ENCODE peak calls at places on chromosome 6, in seven cellular contexts. J, I, C, A, U, Y and M are unnamed samples.

GRCh38 chr6:119350202-119351004 is 842 bp upstream of the MAN1A1 start:
- DNase-seq in C (peak), Y (peak), J (peak), U (peak), A (peak), I (no peak), M (peak)

GRCh38 chr6:21808045-21808470 is 214.5 kb downstream of the SOX4 start:
- DNase-seq in C (peak), U (no peak), I (no peak), Y (no peak), J (peak), A (no peak), M (peak)

GRCh38 chr6:163759542-163759941 is 345.0 kb downstream of the QKI start:
- DNase-seq in I (peak), A (no peak), U (no peak), J (no peak), Y (no peak), C (no peak), M (no peak)

GRCh38 chr6:101433141-101433540 is 39.6 kb downstream of the GRIK2 start:
- DNase-seq in J (no peak), A (no peak), C (no peak), Y (no peak), I (no peak), U (no peak), M (no peak)

GRCh38 chr6:131400054-131400781 is 172.8 kb upstream of the ARG1 start:
- DNase-seq in C (peak), Y (peak), A (no peak), J (peak), I (peak), U (no peak), M (peak)

GRCh38 chr6:154070041-154070440 is 31.0 kb downstream of the OPRM1 start:
- DNase-seq in C (no peak), I (no peak), A (no peak), J (no peak), U (no peak), Y (no peak), M (no peak)

GRCh38 chr6:116248577-116248976 is 5.3 kb downstream of the TSPYL4 start:
- DNase-seq in C (no peak), J (no peak), A (no peak), I (no peak), Y (no peak), U (no peak), M (no peak)

GRCh38 chr6:160461641-160462040 is 113.5 kb downstream of the SLC22A3 start:
- DNase-seq in I (no peak), C (no peak), U (no peak), J (peak), A (no peak), Y (no peak), M (no peak)

GRCh38 chr6:68575765-68576439 is 59.2 kb upstream of the ADGRB3 start:
- DNase-seq in J (peak), A (no peak), I (no peak), U (peak), Y (no peak), C (no peak), M (peak)

GRCh38 chr6:135181333-135182119 is 418 bp downstream of the MYB start:
- DNase-seq in A (peak), C (no peak), J (no peak), Y (no peak), U (no peak), I (no peak), M (no peak)

GRCh38 chr6:162750776-162751175 is 23.0 kb downstream of the PACRG start:
- DNase-seq in J (peak), C (no peak), U (no peak), I (no peak), Y (no peak), A (no peak), M (peak)

GRCh38 chr6:145247677-145248419 is 487.5 kb downstream of the EPM2A start:
- DNase-seq in I (peak), J (peak), Y (no peak), A (no peak), U (no peak), C (no peak), M (peak)